ENCODE peak calls at places on chromosome X, in five cellular contexts. N is ACHN, Q is AG04450, D is transverse colon, Y is HFFc6. P is an unnamed sample.

GRCh38 chrX:29229802-29230201 is 642.6 kb downstream of the IL1RAPL1 start:
- DNase-seq in N (no peak), Q (no peak), D (no peak), Y (peak), P (no peak)

GRCh38 chrX:37347420-37347819 is 1.7 kb upstream of the PRRG1 start:
- DNase-seq in N (peak), Q (no peak), D (no peak), Y (peak), P (no peak)

GRCh38 chrX:129529685-129530281 is 6.5 kb upstream of the SMARCA1 start:
- DNase-seq in N (no peak), Q (no peak), D (no peak), Y (no peak), P (no peak)

GRCh38 chrX:106959897-106960296 is 39.7 kb downstream of the CLDN2 start:
- DNase-seq in N (peak), Q (no peak), D (no peak), Y (peak), P (no peak)

GRCh38 chrX:42869011-42869410 is 91.0 kb upstream of the PPP1R2C start:
- DNase-seq in N (no peak), Q (no peak), D (no peak), Y (no peak), P (no peak)

GRCh38 chrX:137549073-137549472 is 16.9 kb upstream of the ZIC3 start:
- DNase-seq in N (no peak), Q (no peak), D (no peak), Y (no peak), P (no peak)

GRCh38 chrX:101813200-101813599 is 118.6 kb downstream of the ZMAT1 start:
- DNase-seq in N (no peak), Q (no peak), D (no peak), Y (no peak), P (no peak)

GRCh38 chrX:25013593-25014365 is 2.0 kb downstream of the ARX start:
- DNase-seq in N (no peak), Q (no peak), D (no peak), Y (no peak), P (no peak)

GRCh38 chrX:29858714-29859113 is 356.6 kb upstream of the MAGEB2 start:
- DNase-seq in N (no peak), Q (peak), D (no peak), Y (peak), P (no peak)

GRCh38 chrX:154040307-154040756 is 20.6 kb upstream of the IRAK1 start:
- DNase-seq in N (no peak), Q (peak), D (no peak), Y (peak), P (no peak)

GRCh38 chrX:154696328-154697045 is 43.1 kb upstream of the CTAG2 start:
- DNase-seq in N (peak), Q (no peak), D (no peak), Y (peak), P (no peak)

GRCh38 chrX:23773601-23774175 is 9.3 kb upstream of the SAT1 start:
- DNase-seq in N (no peak), Q (no peak), D (peak), Y (no peak), P (no peak)

GRCh38 chrX:84362184-84362838 is 139.9 kb downstream of the HDX start:
- DNase-seq in N (no peak), Q (no peak), D (no peak), Y (peak), P (no peak)

GRCh38 chrX:65706041-65706828 is 38.8 kb downstream of the MSN start:
- DNase-seq in N (peak), Q (no peak), D (no peak), Y (peak), P (peak)

GRCh38 chrX:17670874-17671273 is 66.4 kb upstream of the SCML1 start:
- DNase-seq in N (no peak), Q (no peak), D (no peak), Y (no peak), P (no peak)

GRCh38 chrX:14675500-14675899 is 146.2 kb downstream of the GLRA2 start:
- DNase-seq in N (no peak), Q (no peak), D (no peak), Y (no peak), P (no peak)

GRCh38 chrX:116749943-116750342 is 287.2 kb upstream of the CT83 start:
- DNase-seq in N (no peak), Q (no peak), D (no peak), Y (peak), P (no peak)

GRCh38 chrX:68443155-68443868 is 10.0 kb upstream of the OPHN1 start:
- DNase-seq in N (peak), Q (no peak), D (no peak), Y (peak), P (no peak)

GRCh38 chrX:19627533-19627932 is 112.2 kb upstream of the MAP3K15 start:
- DNase-seq in N (no peak), Q (no peak), D (no peak), Y (no peak), P (no peak)

P was measured in glomerular endothelial cell.